ENCODE peak calls at places on chromosomes 6 and 20, in ten cellular contexts. M is GM23248, E is HCT116, Q is hepatocyte, L is PC-9, U is GM23338, A is OCI-LY7, O is MM.1S, C is SK-N-SH, Z is PC-3. G is an unnamed sample. For H3K79me2 and H3K9me2, the result is how much of the 10 kb centered on the place peaks cover.

GRCh38 chr6:105077592-105078463 is 102.0 kb downstream of the POPDC3 start:
- DNase-seq in L (peak), A (peak), U (peak), Q (peak), M (peak), C (peak), Z (peak), E (peak), O (peak), G (peak)

GRCh38 chr6:30480536-30481156 is 8.7 kb upstream of the HLA-E start:
- DNase-seq in U (peak), Z (peak), O (peak), M (no peak), E (no peak), A (no peak), Q (no peak), C (no peak), L (no peak), G (no peak)

GRCh38 chr6:91043751-91044150 is 456.9 kb upstream of the MAP3K7 start:
- DNase-seq in O (no peak), A (no peak), Z (no peak), U (no peak), C (no peak), L (no peak), E (no peak), M (no peak), Q (no peak), G (no peak)

GRCh38 chr6:121627761-121628160 is 192.3 kb downstream of the GJA1 start:
- DNase-seq in Q (peak), L (no peak), A (no peak), C (no peak), Z (no peak), M (peak), O (peak), E (no peak), U (no peak), G (no peak)

GRCh38 chr6:52517502-52518278 is 59.2 kb downstream of the TRAM2 start:
- DNase-seq in U (peak), Z (peak), O (no peak), L (peak), Q (peak), C (peak), A (no peak), E (peak), M (peak), G (no peak)

GRCh38 chr6:90226257-90226656 is 70.4 kb downstream of the BACH2 start:
- DNase-seq in L (no peak), U (no peak), Q (no peak), Z (no peak), C (no peak), M (peak), A (no peak), O (no peak), E (no peak), G (no peak)

GRCh38 chr6:19669206-19669605 is 168.0 kb upstream of the ID4 start:
- DNase-seq in O (no peak), U (no peak), Q (no peak), M (peak), Z (peak), L (no peak), A (no peak), E (no peak), C (no peak), G (no peak)

GRCh38 chr6:12258191-12258590 is 32.0 kb upstream of the EDN1 start:
- DNase-seq in U (no peak), A (no peak), M (no peak), Q (no peak), C (no peak), O (no peak), E (no peak), Z (no peak), L (no peak), G (no peak)

GRCh38 chr6:21846541-21847451 is 253.2 kb downstream of the SOX4 start:
- DNase-seq in A (peak), E (no peak), U (peak), C (peak), L (peak), M (no peak), Q (peak), O (no peak), Z (peak), G (no peak)

DNA sequence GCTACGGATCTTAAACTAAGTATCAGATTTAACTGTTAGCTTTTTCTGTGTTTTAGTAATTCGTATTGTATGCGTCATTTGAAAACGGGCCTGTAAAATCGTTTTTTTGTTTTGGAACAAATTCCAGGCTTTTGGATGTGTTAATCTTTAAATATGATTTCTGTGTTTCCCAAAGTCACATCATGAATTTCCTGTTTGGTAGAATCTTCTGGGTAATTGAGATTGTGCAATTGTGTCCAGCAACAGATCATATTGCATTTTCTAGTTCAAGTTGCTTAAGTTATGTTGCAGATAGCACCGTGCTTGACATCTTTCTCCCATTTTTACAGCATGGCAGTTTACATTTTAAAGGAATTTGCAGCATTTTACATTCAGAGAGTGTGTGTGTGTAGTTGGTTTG is 1.9 kb downstream of the MAPK14 start:
- DNase-seq in Q (no peak), E (no peak), O (no peak), Z (peak), A (no peak), L (peak), U (no peak), M (peak), C (no peak), G (peak)
- H3K79me2 ChIP-seq in Q (half or more), E (half or more), O (half or more), Z (half or more), A (half or more), L (half or more), U (half or more), M (half or more), C (half or more), G (half or more)

DNA sequence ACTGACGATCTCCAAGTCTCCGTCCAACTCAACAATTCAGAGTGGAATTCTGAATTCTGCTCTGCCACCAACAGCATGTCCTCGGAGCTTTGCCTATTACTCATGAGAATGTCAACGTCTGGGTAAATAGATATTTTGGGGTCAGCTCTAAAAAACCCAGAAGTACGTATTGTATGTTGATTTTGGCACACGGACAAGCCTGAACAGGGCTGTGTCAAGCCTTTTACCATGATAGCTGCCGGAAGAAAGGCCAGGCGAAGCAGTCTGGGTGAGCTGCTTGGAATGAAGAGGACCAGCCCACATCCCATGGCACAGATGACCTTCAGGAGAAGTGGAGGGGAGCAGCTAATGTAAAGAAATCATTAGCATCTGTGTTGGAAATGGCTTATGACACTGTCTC is 88.0 kb upstream of the JAG1 start:
- DNase-seq in O (no peak), E (no peak), C (no peak), A (no peak), Q (no peak), Z (peak), U (no peak), L (no peak), M (no peak), G (no peak)
- H3K27ac ChIP-seq in O (no peak), E (no peak), C (no peak), A (no peak), Q (no peak), Z (peak), U (no peak), L (no peak), M (no peak), G (no peak)

DNA sequence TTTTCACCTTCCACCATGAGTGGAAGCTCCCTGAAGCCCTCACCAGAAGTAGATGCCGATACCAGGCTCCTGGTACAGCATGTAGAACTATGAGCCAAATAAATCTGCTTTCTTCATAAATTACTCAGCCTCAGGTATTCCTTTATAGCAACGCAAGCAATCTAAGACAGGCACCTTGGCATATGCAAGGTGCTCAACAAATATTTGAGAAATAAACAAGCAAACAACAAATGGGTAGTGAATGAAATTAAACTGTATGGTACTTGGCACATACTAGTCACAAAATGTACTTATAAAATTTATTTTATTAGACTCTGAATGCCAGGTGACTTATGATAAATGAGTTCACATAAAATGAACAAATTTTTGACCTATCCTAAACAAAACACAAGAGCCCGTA is 220.3 kb downstream of the MAFB start:
- DNase-seq in L (no peak), O (no peak), A (no peak), E (no peak), Z (no peak), M (no peak), U (no peak), Q (no peak), C (no peak), G (no peak)
- H3K9me2 ChIP-seq in L (under half), O (under half), A (under half), E (under half), Z (under half), M (under half), U (under half), Q (under half), C (under half), G (under half)

DNA sequence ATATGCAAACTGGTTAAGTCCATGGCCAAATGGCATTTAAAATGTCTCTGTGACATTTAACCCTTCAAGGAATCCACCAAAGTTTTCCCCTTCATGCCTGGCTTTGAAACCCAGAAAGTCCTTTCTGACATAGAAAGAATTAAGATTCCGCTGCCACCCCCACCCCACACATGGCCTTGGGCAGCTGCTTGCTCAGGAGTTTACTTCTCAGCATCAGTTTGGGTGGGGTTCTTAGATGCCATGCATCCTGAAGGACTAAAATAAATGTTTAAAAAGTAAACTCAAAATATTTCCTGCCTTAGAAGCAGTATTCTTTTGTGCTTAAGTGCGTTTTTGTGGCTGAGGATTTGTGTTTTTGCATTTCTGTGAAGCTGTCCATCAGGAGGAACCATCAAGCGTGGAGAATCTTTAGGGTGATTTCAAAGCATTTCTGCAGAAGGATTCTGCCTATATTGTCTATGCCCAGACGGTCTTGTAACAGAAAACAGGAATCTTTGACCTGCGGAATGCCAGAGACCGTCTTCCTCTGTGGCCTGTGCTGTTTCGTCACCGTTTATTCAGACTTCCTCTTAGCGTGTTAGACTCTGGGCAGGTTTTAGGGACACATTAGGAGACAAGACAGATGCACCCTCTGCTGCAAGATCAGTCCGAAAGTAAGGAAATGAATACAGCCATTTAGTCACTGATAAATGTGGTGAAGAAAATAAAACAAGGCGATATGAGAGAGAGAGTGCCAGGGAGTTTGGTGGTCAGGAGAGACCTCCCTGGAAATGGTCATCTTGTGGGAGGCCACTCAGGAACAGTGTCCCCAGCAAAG is 6.2 kb downstream of the DUSP22 start:
- DNase-seq in L (no peak), Q (no peak), E (no peak), U (no peak), A (peak), C (no peak), O (peak), M (no peak), Z (no peak), G (peak)
- H3K79me2 ChIP-seq in L (under half), Q (half or more), E (under half), U (half or more), A (half or more), C (under half), O (half or more), M (under half), Z (under half), G (under half)

GRCh38 chr6:87421576-87421975 is 13.8 kb downstream of the CFAP206 start:
- DNase-seq in Z (peak), L (peak), U (no peak), M (no peak), E (no peak), A (no peak), C (peak), Q (peak), O (no peak), G (no peak)
- H3K27ac ChIP-seq in Z (no peak), L (peak), U (no peak), M (no peak), E (no peak), A (no peak), C (no peak), Q (peak), O (no peak), G (no peak)

GRCh38 chr6:73898599-73898998 is 202.6 kb downstream of the CD109 start:
- DNase-seq in M (peak), Q (no peak), U (peak), A (no peak), E (no peak), Z (peak), L (no peak), O (no peak), C (no peak), G (no peak)
- H3K9me2 ChIP-seq in M (under half), Q (under half), U (under half), A (under half), E (under half), Z (under half), L (under half), O (under half), C (under half), G (under half)

DNA sequence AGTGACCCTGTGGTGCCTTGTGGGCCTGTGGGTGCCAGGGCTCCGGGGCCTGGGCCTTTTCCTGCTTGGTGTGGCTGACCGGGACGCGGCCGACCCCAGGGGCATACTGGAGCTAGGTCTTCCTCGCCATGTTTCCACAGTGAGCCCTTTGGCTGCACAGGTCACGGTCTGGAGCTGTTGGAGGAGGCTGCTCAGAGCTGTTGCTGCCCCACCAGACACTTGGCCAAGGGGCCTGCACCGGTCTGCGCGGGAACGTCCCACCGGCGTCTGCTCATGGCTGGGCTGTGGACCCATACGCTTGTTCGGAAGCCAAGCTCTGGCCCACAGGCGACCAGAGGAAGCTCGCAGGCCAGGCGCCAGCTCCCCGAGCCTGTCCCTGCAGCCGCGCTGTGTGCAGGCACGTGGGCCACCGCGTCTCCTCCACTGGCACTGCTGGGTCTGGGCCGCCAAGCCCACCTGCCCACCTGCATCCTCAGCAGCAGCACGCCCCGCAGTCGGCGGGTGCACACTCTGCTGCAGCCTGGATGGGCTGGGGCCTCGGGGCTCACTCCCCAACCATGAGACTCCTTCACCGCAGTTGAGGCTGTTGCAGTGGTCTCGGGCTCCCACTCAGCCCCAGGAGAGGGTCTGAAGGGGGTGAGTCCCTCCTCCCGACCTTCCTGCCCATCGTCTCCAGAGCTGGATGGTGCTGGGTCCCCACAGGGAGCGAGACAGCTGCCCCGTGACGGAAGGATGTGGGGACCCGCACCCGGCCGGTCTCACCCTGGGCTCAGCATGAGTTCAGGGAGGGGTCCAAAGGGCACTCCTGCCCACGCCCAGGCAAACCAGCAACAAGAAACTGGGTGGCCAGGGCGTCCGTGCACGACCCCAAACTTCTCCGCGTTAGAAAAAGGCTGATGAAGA is 15.5 kb upstream of the TCFL5 start:
- DNase-seq in C (peak), A (no peak), M (peak), U (no peak), Q (no peak), O (no peak), Z (no peak), L (peak), E (no peak), G (no peak)
- H3K79me2 ChIP-seq in C (under half), A (under half), M (under half), U (under half), Q (under half), O (under half), Z (under half), L (under half), E (under half), G (under half)

GRCh38 chr6:13484827-13485226 is 2.6 kb downstream of the GFOD1 start:
- DNase-seq in M (no peak), Q (no peak), O (no peak), U (no peak), L (no peak), Z (no peak), A (no peak), E (no peak), C (no peak), G (no peak)

GRCh38 chr6:13486679-13487121 is 700 bp downstream of the GFOD1 start:
- DNase-seq in U (peak), Z (peak), L (no peak), Q (peak), O (peak), E (no peak), C (peak), A (peak), M (peak), G (peak)

GRCh38 chr6:13485303-13485702 is 2.1 kb downstream of the GFOD1 start:
- DNase-seq in Z (no peak), A (no peak), E (no peak), U (no peak), M (no peak), L (no peak), Q (no peak), O (no peak), C (no peak), G (no peak)

GRCh38 chr6:13487122-13488014 is at the start of gene GFOD1:
- DNase-seq in A (peak), M (peak), U (peak), Z (peak), E (peak), L (peak), Q (peak), C (peak), O (peak), G (peak)

GRCh38 chr6:13485923-13486557 is 1.4 kb downstream of the GFOD1 start:
- DNase-seq in Z (peak), C (peak), A (peak), O (peak), Q (peak), M (peak), E (no peak), U (peak), L (no peak), G (peak)
- H3K27ac ChIP-seq in Z (no peak), C (peak), A (peak), O (no peak), Q (no peak), M (no peak), E (no peak), U (no peak), L (no peak), G (peak)

GRCh38 chr6:160102399-160102798 is 19.2 kb upstream of the SLC22A1 start:
- DNase-seq in U (no peak), A (no peak), E (no peak), O (no peak), C (no peak), L (no peak), Q (no peak), Z (no peak), M (no peak), G (no peak)
- H3K9me2 ChIP-seq in U (under half), A (under half), E (under half), O (under half), C (under half), L (under half), Q (under half), Z (under half), M (under half), G (under half)

DNA sequence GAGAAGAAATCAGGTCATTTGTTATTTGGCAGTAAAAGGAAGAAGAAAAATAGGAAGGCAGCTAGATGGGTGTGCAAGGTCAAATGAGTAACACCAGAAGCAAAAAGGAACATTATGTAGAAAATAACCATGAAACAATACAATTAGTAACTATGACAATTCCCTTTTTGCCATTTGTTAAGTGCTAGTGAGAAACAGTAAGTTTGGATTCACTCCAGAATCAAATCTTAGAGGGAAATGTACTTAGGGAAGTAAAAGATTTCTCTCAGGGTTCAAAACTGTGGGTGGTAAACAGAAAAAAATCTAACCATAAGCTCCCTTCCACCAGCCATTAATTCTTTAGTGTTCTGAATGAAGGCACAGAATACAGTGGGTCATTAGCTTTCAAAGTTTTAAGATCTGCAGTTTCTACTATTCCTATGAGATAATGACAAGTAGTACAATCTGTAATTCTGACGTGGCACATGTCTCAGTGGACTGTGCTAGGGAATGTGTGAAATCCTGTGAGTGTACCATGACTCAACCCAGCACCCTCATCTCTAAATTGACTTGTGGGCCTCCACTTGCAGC is 17.1 kb downstream of the REPS1 start:
- DNase-seq in O (no peak), Z (peak), Q (peak), M (peak), C (no peak), E (peak), L (no peak), A (no peak), U (no peak), G (no peak)
- H3K79me2 ChIP-seq in O (half or more), Z (half or more), Q (half or more), M (half or more), C (half or more), E (half or more), L (half or more), A (half or more), U (half or more), G (half or more)